ENCODE peak calls at places on chromosomes 13 and 19, in nine cellular contexts. One of them, this sample, is unnamed.
A peak's percentile ranks its signal among the peaks of the same experiment; 100 is the strongest.

GRCh38 chr13:45361596-45362206 is 20.7 kb upstream of the TPT1 start:
- DNase-seq in fibroblast of lung: peak; percentile 68
- DNase-seq in NT2/D1: no peak
- DNase-seq in MM.1S: no peak
- DNase-seq in endothelial cell: no peak
- DNase-seq in IMR-90: peak; percentile 67
- DNase-seq in C1 segment of cervical spinal cord: no peak
- DNase-seq in lower leg skin: no peak
- DNase-seq in foreskin melanocyte: no peak
- DNase-seq in this sample: no peak

GRCh38 chr19:41328818-41329220 is 18.8 kb downstream of the CCDC97 start:
- DNase-seq in fibroblast of lung: no peak
- DNase-seq in NT2/D1: no peak
- DNase-seq in MM.1S: no peak
- DNase-seq in endothelial cell: no peak
- DNase-seq in IMR-90: no peak
- DNase-seq in C1 segment of cervical spinal cord: no peak
- DNase-seq in lower leg skin: no peak
- DNase-seq in foreskin melanocyte: no peak
- DNase-seq in this sample: no peak

GRCh38 chr19:36363845-36364244 is 15.2 kb downstream of the ZFP14 start:
- DNase-seq in fibroblast of lung: no peak
- DNase-seq in NT2/D1: no peak
- DNase-seq in MM.1S: no peak
- DNase-seq in endothelial cell: peak; percentile 8
- DNase-seq in IMR-90: no peak
- DNase-seq in C1 segment of cervical spinal cord: no peak
- DNase-seq in lower leg skin: no peak
- DNase-seq in foreskin melanocyte: no peak
- DNase-seq in this sample: no peak

GRCh38 chr19:2533686-2534085 is 57.8 kb downstream of the GADD45B start:
- DNase-seq in fibroblast of lung: no peak
- DNase-seq in NT2/D1: no peak
- DNase-seq in MM.1S: no peak
- DNase-seq in endothelial cell: no peak
- DNase-seq in IMR-90: no peak
- DNase-seq in C1 segment of cervical spinal cord: no peak
- DNase-seq in lower leg skin: no peak
- DNase-seq in foreskin melanocyte: no peak
- DNase-seq in this sample: no peak

GRCh38 chr13:84470528-84470927 is 588.3 kb upstream of the SLITRK1 start:
- DNase-seq in fibroblast of lung: no peak
- DNase-seq in NT2/D1: no peak
- DNase-seq in MM.1S: no peak
- DNase-seq in endothelial cell: no peak
- DNase-seq in IMR-90: no peak
- DNase-seq in C1 segment of cervical spinal cord: no peak
- DNase-seq in lower leg skin: no peak
- DNase-seq in foreskin melanocyte: no peak
- DNase-seq in this sample: no peak

GRCh38 chr13:71979616-71980015 is 112.6 kb upstream of the DACH1 start:
- DNase-seq in fibroblast of lung: peak; percentile 1
- DNase-seq in NT2/D1: no peak
- DNase-seq in MM.1S: peak; percentile 17
- DNase-seq in endothelial cell: no peak
- DNase-seq in IMR-90: no peak
- DNase-seq in C1 segment of cervical spinal cord: no peak
- DNase-seq in lower leg skin: no peak
- DNase-seq in foreskin melanocyte: no peak
- DNase-seq in this sample: no peak

GRCh38 chr19:38228005-38228377 is 4.0 kb upstream of the DPF1 start:
- DNase-seq in fibroblast of lung: no peak
- DNase-seq in NT2/D1: no peak
- DNase-seq in MM.1S: no peak
- DNase-seq in endothelial cell: no peak
- DNase-seq in IMR-90: no peak
- DNase-seq in C1 segment of cervical spinal cord: no peak
- DNase-seq in lower leg skin: no peak
- DNase-seq in foreskin melanocyte: no peak
- DNase-seq in this sample: no peak

GRCh38 chr13:75656590-75656989 is 20.5 kb downstream of the LMO7 start:
- DNase-seq in fibroblast of lung: peak; percentile 44
- DNase-seq in NT2/D1: no peak
- DNase-seq in MM.1S: no peak
- DNase-seq in endothelial cell: no peak
- DNase-seq in IMR-90: peak; percentile 39
- DNase-seq in C1 segment of cervical spinal cord: no peak
- DNase-seq in lower leg skin: no peak
- DNase-seq in foreskin melanocyte: no peak
- DNase-seq in this sample: no peak

GRCh38 chr13:56718791-56719190 is 421.9 kb upstream of the PRR20A start:
- DNase-seq in fibroblast of lung: no peak
- DNase-seq in NT2/D1: no peak
- DNase-seq in MM.1S: no peak
- DNase-seq in endothelial cell: no peak
- DNase-seq in IMR-90: no peak
- DNase-seq in C1 segment of cervical spinal cord: no peak
- DNase-seq in lower leg skin: no peak
- DNase-seq in foreskin melanocyte: no peak
- DNase-seq in this sample: no peak

GRCh38 chr13:31209172-31209818 is 9.5 kb downstream of the B3GLCT start:
- DNase-seq in fibroblast of lung: peak; percentile 70
- DNase-seq in NT2/D1: peak; percentile 23
- DNase-seq in MM.1S: no peak
- DNase-seq in endothelial cell: no peak
- DNase-seq in IMR-90: peak; percentile 36
- DNase-seq in C1 segment of cervical spinal cord: no peak
- DNase-seq in lower leg skin: no peak
- DNase-seq in foreskin melanocyte: no peak
- DNase-seq in this sample: no peak

GRCh38 chr13:65855276-65855675 is 1374.9 kb downstream of the PCDH9 start:
- DNase-seq in fibroblast of lung: no peak
- DNase-seq in NT2/D1: no peak
- DNase-seq in MM.1S: no peak
- DNase-seq in endothelial cell: no peak
- DNase-seq in IMR-90: peak; percentile 41
- DNase-seq in C1 segment of cervical spinal cord: no peak
- DNase-seq in lower leg skin: no peak
- DNase-seq in foreskin melanocyte: no peak
- DNase-seq in this sample: no peak

GRCh38 chr19:48210005-48210404 is 39.5 kb downstream of the ZSWIM9 start:
- DNase-seq in fibroblast of lung: no peak
- DNase-seq in NT2/D1: no peak
- DNase-seq in MM.1S: peak; percentile 11
- DNase-seq in endothelial cell: no peak
- DNase-seq in IMR-90: no peak
- DNase-seq in C1 segment of cervical spinal cord: no peak
- DNase-seq in lower leg skin: no peak
- DNase-seq in foreskin melanocyte: no peak
- DNase-seq in this sample: peak; percentile 15

GRCh38 chr19:47075179-47075811 is 26.9 kb upstream of the TMEM160 start:
- DNase-seq in fibroblast of lung: no peak
- DNase-seq in NT2/D1: no peak
- DNase-seq in MM.1S: no peak
- DNase-seq in endothelial cell: no peak
- DNase-seq in IMR-90: peak; percentile 12
- DNase-seq in C1 segment of cervical spinal cord: no peak
- DNase-seq in lower leg skin: no peak
- DNase-seq in foreskin melanocyte: no peak
- DNase-seq in this sample: no peak

GRCh38 chr13:36559388-36559787 is 114.4 kb upstream of the SERTM1 start:
- DNase-seq in fibroblast of lung: no peak
- DNase-seq in NT2/D1: no peak
- DNase-seq in MM.1S: no peak
- DNase-seq in endothelial cell: no peak
- DNase-seq in IMR-90: no peak
- DNase-seq in C1 segment of cervical spinal cord: no peak
- DNase-seq in lower leg skin: no peak
- DNase-seq in foreskin melanocyte: no peak
- DNase-seq in this sample: no peak

GRCh38 chr19:2627319-2627829 is 75.1 kb downstream of the GNG7 start:
- DNase-seq in fibroblast of lung: peak; percentile 99
- DNase-seq in NT2/D1: no peak
- DNase-seq in MM.1S: peak; percentile 91
- DNase-seq in endothelial cell: no peak
- DNase-seq in IMR-90: peak; percentile 99
- DNase-seq in C1 segment of cervical spinal cord: no peak
- DNase-seq in lower leg skin: peak; percentile 93
- DNase-seq in foreskin melanocyte: peak; percentile 69
- DNase-seq in this sample: no peak

GRCh38 chr19:45154064-45154827 is 6.5 kb downstream of the NKPD1 start:
- DNase-seq in fibroblast of lung: peak; percentile 84
- DNase-seq in NT2/D1: no peak
- DNase-seq in MM.1S: no peak
- DNase-seq in endothelial cell: no peak
- DNase-seq in IMR-90: peak; percentile 86
- DNase-seq in C1 segment of cervical spinal cord: no peak
- DNase-seq in lower leg skin: no peak
- DNase-seq in foreskin melanocyte: no peak
- DNase-seq in this sample: no peak